ENCODE peak calls at places on chromosomes 16 and 17, in ten cellular contexts. Y is AG09309, H is hepatocyte, F is nucleus accumbens, B is AG04450, O is SW 1271, Z is activated gamma-delta T cell treated with Interleukin-2 at 50 U/mL for 16 hours, S is SW480, E is endothelial cell, X is T-helper 17 cell. U is an unnamed sample.
A peak's percentile ranks its signal among the peaks of the same experiment; 100 is the strongest.

GRCh38 chr17:64499805-64500486 is 3.1 kb upstream of the POLG2 start:
- DNase-seq in E (no peak), X (no peak), S (no peak), F (no peak), O (no peak), H (no peak), Y (no peak), B (no peak), Z (no peak), U (peak; percentile 59)

GRCh38 chr17:75075597-75076253 is 12.0 kb upstream of the SLC16A5 start:
- DNase-seq in Z (no peak), S (no peak), B (no peak), H (no peak), E (no peak), F (no peak), X (no peak), Y (no peak), O (no peak), U (no peak)

GRCh38 chr17:10646393-10646990 is 10.6 kb downstream of the MYH3 start:
- DNase-seq in E (peak; percentile 84), F (peak; percentile 8), Z (peak; percentile 75), Y (peak; percentile 39), O (peak; percentile 51), B (peak; percentile 49), S (peak; percentile 39), X (peak; percentile 64), H (peak; percentile 86), U (peak; percentile 53)

GRCh38 chr16:73531021-73531420 is 483.1 kb upstream of the ZFHX3 start:
- DNase-seq in O (no peak), Y (no peak), S (no peak), F (no peak), H (no peak), Z (no peak), B (no peak), E (no peak), X (no peak), U (no peak)

GRCh38 chr17:751269-752001 is 629 bp downstream of the GEMIN4 start:
- DNase-seq in Y (no peak), F (peak; percentile 43), Z (peak; percentile 50), X (peak; percentile 32), E (no peak), S (peak; percentile 41), H (peak; percentile 41), B (no peak), O (peak; percentile 14), U (peak; percentile 62)

GRCh38 chr16:84340305-84341040 is 27.9 kb upstream of the ATP2C2 start:
- DNase-seq in S (peak; percentile 30), B (no peak), F (no peak), O (no peak), Z (no peak), H (peak; percentile 71), E (no peak), Y (no peak), X (no peak), U (peak; percentile 36)

GRCh38 chr16:75000481-75001081 is 1.8 kb downstream of the ZNRF1 start:
- DNase-seq in H (peak; percentile 34), X (no peak), Z (no peak), F (no peak), S (no peak), Y (no peak), B (no peak), E (no peak), O (no peak), U (peak; percentile 38)

GRCh38 chr16:50276801-50277560 is 10.6 kb downstream of the ADCY7 start:
- DNase-seq in H (no peak), Y (no peak), F (no peak), O (no peak), X (no peak), B (no peak), Z (no peak), S (no peak), E (no peak), U (peak; percentile 37)

GRCh38 chr16:19415461-19415860 is 2.2 kb upstream of the TMC5 start:
- DNase-seq in E (no peak), H (no peak), Z (no peak), S (no peak), F (no peak), Y (no peak), O (no peak), B (no peak), X (no peak), U (no peak)

GRCh38 chr17:77096570-77097214 is 44.1 kb upstream of the SEC14L1 start:
- DNase-seq in F (no peak), Z (no peak), Y (peak; percentile 18), E (no peak), O (peak; percentile 63), B (no peak), S (peak; percentile 40), H (peak; percentile 55), X (no peak), U (peak; percentile 53)

GRCh38 chr17:2996938-2997670 is 66.3 kb downstream of the OR1D5 start:
- DNase-seq in H (no peak), Z (no peak), F (no peak), E (no peak), S (no peak), B (no peak), Y (no peak), O (no peak), X (no peak), U (no peak)

GRCh38 chr16:75580-76501 is 2.2 kb upstream of the MPG start:
- DNase-seq in Y (peak; percentile 61), O (peak; percentile 16), S (peak; percentile 59), Z (no peak), X (no peak), F (no peak), H (peak; percentile 87), E (peak; percentile 63), B (no peak), U (peak; percentile 36)

GRCh38 chr17:7442142-7442541 is 2.7 kb upstream of the CHRNB1 start:
- DNase-seq in O (no peak), S (no peak), B (no peak), E (no peak), H (no peak), Z (no peak), F (no peak), Y (no peak), X (no peak), U (no peak)

GRCh38 chr17:67891481-67892119 is 66.3 kb downstream of the BPTF start:
- DNase-seq in Y (peak; percentile 32), S (no peak), E (no peak), B (peak; percentile 37), F (no peak), Z (no peak), X (no peak), H (peak; percentile 53), O (peak; percentile 19), U (no peak)

GRCh38 chr16:67278773-67279295 is 498 bp upstream of the PLEKHG4 start:
- DNase-seq in S (no peak), O (peak; percentile 39), E (no peak), Y (no peak), F (no peak), B (no peak), Z (peak; percentile 29), X (peak; percentile 37), H (no peak), U (peak; percentile 70)

U was measured in DMS53.